ENCODE peak calls at places on chromosomes 4 and X, in five cellular contexts. M is lower lobe of right lung; J is Peyer's patch; K is CD8-positive, alpha-beta T cell; T is A549. C is an unnamed sample. For H3K4me1 and H3K9me3, the result is how much of the 10 kb centered on the place peaks cover.

GRCh38 chr4:30776921-30777415 is 56.8 kb downstream of the PCDH7 start:
- DNase-seq in K (no peak), J (no peak), M (no peak), T (no peak), C (no peak)

GRCh38 chrX:63686878-63687714 is 97.9 kb downstream of the ARHGEF9 start:
- DNase-seq in M (no peak), K (no peak), J (no peak), T (peak), C (no peak)

GRCh38 chrX:46376246-46376885 is 168.9 kb downstream of the ZNF674 start:
- DNase-seq in T (peak), M (no peak), J (no peak), K (no peak), C (no peak)

GRCh38 chr4:69093681-69094080 is 2.6 kb upstream of the UGT2B7 start:
- DNase-seq in J (no peak), M (no peak), K (no peak), T (no peak), C (no peak)

GRCh38 chr4:28772066-28772465 is 1911.4 kb downstream of the STIM2 start:
- DNase-seq in K (no peak), J (no peak), M (no peak), T (no peak), C (no peak)

GRCh38 chr4:84647307-84647884 is 64.5 kb downstream of the CDS1 start:
- DNase-seq in M (no peak), T (no peak), J (no peak), K (no peak), C (no peak)

GRCh38 chr4:26719954-26720552 is 136.2 kb downstream of the TBC1D19 start:
- DNase-seq in J (no peak), K (no peak), T (peak), M (no peak), C (no peak)

GRCh38 chr4:66433706-66434105 is 763.4 kb upstream of the EPHA5 start:
- DNase-seq in J (no peak), K (no peak), M (no peak), T (no peak), C (no peak)

GRCh38 chrX:114344756-114345155 is 239.1 kb upstream of the HTR2C start:
- DNase-seq in M (no peak), K (no peak), J (no peak), T (peak), C (no peak)

GRCh38 chr4:76787898-76788297 is 110.0 kb downstream of the SOWAHB start:
- DNase-seq in M (no peak), K (no peak), J (no peak), T (no peak), C (no peak)

GRCh38 chrX:152901816-152902501 is 4.1 kb downstream of the ZNF185 start:
- DNase-seq in K (no peak), J (no peak), T (no peak), M (no peak), C (no peak)

GRCh38 chr4:98603683-98604573 is 54.5 kb downstream of the TSPAN5 start:
- DNase-seq in T (no peak), M (no peak), J (no peak), K (no peak), C (no peak)

GRCh38 chr4:110663738-110664444 is 41.0 kb upstream of the PITX2 start:
- DNase-seq in M (no peak), J (no peak), K (no peak), T (peak), C (no peak)

GRCh38 chrX:20743054-20743453 is 476.3 kb upstream of the RPS6KA3 start:
- DNase-seq in J (no peak), K (no peak), M (no peak), T (no peak), C (no peak)

GRCh38 chr4:16794816-16795445 is 103.5 kb downstream of the LDB2 start:
- DNase-seq in M (no peak), K (peak), T (peak), J (no peak), C (peak)
- H3K27ac ChIP-seq in M (no peak), K (no peak), T (no peak), J (no peak), C (peak)

GRCh38 chr4:148056879-148057278 is 325.0 kb downstream of the ARHGAP10 start:
- DNase-seq in K (peak), M (peak), T (peak), J (peak), C (peak)
- H3K4me1 ChIP-seq in K (half or more), M (under half), T (under half), J (under half), C (half or more)

GRCh38 chr4:175339100-175339707 is 421.0 kb downstream of the ADAM29 start:
- DNase-seq in J (no peak), M (no peak), K (no peak), T (no peak), C (no peak)
- H3K9me3 ChIP-seq in J (under half), M (under half), K (under half), T (under half), C (under half)

DNA sequence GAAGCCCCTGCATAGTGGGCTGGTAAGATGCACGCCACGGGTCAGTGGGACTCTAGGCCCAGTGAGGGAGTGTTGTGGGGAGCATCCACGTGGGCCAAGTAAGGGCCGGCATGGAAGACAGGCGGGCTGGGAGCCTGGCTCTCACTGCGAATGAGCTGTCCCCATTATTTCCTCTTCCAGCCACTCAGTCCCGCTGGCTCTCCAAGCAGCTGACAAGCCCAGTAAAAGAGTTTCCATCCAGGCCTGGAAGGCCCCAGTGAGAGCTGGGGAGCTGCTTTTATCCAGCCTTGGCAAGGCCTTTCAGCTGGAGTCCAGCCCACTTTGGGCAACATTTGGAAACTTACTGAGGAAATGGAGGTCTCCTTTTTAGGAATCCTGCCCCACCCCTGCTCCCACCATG is 24.9 kb downstream of the APLN start:
- DNase-seq in J (no peak), T (no peak), M (no peak), K (no peak), C (no peak)
- H3K27ac ChIP-seq in J (no peak), T (no peak), M (no peak), K (no peak), C (peak)

GRCh38 chr4:153579410-153579809 is 104.7 kb upstream of the TLR2 start:
- DNase-seq in T (no peak), K (no peak), M (no peak), J (no peak), C (no peak)

GRCh38 chr4:153585021-153585420 is 99.1 kb upstream of the TLR2 start:
- DNase-seq in J (no peak), K (no peak), T (no peak), M (no peak), C (no peak)

GRCh38 chr4:153577053-153577452 is 107.0 kb upstream of the TLR2 start:
- DNase-seq in J (no peak), K (no peak), T (no peak), M (no peak), C (no peak)

GRCh38 chr4:153579872-153580271 is 104.2 kb upstream of the TLR2 start:
- DNase-seq in T (no peak), M (no peak), J (no peak), K (no peak), C (no peak)

DNA sequence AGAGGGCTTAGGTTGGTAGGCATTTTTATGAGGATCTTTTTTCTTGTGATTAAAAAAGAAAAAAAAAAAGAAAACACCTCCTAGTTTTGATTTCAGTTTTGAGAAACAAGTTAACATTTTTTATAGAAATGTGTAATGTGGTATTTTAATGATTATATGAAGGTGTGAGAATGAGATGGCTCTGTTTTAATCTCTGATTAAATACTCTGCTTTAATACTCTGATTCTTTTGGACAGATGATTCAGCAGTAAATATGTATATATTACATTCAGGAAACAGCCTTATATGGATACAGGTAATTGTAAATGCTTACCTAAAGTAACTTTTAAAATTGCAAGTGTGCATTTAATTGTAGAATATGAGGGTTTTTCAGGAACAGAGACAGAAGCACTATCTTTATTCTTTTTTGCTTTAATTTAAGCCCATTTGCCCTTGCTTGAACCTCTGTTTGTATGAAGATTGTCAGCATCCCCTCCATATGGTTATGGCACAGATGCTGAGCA is 101.1 kb upstream of the TLR2 start:
- DNase-seq in M (no peak), T (no peak), K (no peak), J (no peak), C (no peak)
- H3K4me1 ChIP-seq in M (under half), T (under half), K (under half), J (under half), C (under half)

DNA sequence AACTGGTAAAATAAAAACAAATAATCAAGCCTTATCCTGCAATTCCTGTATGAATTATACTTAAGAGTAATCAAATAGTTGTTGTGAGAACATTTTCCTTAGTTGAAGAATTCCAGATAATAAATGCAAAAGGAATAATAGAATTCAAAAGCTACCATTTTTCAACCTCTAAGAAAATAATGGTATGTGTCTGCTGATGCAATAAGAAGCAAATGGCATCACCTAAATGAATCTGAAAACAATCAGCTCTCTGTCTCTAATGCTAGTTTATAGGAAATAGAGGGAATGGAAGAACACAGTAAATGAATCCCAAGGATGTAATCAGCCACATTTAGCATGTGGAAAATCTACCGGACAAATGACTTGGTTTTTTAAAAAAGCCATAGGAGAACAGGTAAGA is 115.1 kb downstream of the DCHS2 start:
- DNase-seq in T (no peak), J (no peak), K (no peak), M (no peak), C (no peak)
- H3K9me3 ChIP-seq in T (under half), J (under half), K (under half), M (under half), C (under half)

GRCh38 chrX:39672405-39672804 is 425.4 kb downstream of the BCOR start:
- DNase-seq in K (no peak), T (no peak), M (no peak), J (no peak), C (no peak)

GRCh38 chrX:39676434-39676833 is 421.3 kb downstream of the BCOR start:
- DNase-seq in J (no peak), M (no peak), K (no peak), T (no peak), C (no peak)

GRCh38 chrX:39675619-39676018 is 422.1 kb downstream of the BCOR start:
- DNase-seq in M (no peak), J (no peak), K (no peak), T (no peak), C (peak)

GRCh38 chrX:39677585-39677984 is 420.2 kb downstream of the BCOR start:
- DNase-seq in J (no peak), T (no peak), M (no peak), K (no peak), C (no peak)

GRCh38 chrX:39674771-39675553 is 422.8 kb downstream of the BCOR start:
- DNase-seq in J (no peak), K (no peak), M (no peak), T (no peak), C (no peak)
- H3K27ac ChIP-seq in J (no peak), K (no peak), M (no peak), T (no peak), C (no peak)

DNA sequence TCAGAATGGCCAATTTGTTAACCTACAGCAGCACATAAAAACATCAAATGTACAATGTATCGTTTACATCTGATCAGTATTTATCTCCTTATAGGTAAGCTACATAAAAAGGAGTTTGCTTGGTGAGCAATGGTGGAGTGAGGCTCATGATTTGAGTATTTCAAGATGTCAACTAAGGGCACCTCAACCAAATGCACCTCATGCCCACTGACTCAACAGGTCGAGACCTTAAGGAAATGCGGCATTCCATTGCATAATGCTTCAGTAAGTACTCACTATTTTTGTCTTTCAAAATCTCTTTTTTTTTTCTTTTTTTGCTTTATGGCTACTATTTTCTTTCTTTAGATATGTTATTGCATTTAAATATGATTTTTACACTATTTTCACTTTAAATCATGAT is 181.0 kb upstream of the TLL1 start:
- DNase-seq in K (no peak), J (no peak), T (no peak), M (no peak), C (no peak)
- H3K4me1 ChIP-seq in K (under half), J (under half), T (under half), M (under half), C (under half)

GRCh38 chrX:47448165-47448806 is 34.7 kb downstream of the ZNF41 start:
- DNase-seq in T (no peak), J (no peak), K (no peak), M (no peak), C (no peak)
- H3K9me3 ChIP-seq in T (half or more), J (under half), K (under half), M (under half), C (under half)

GRCh38 chrX:107734646-107735045 is 40.9 kb downstream of the TSC22D3 start:
- DNase-seq in T (no peak), M (no peak), K (no peak), J (no peak), C (no peak)
- H3K27ac ChIP-seq in T (no peak), M (no peak), K (no peak), J (no peak), C (no peak)

C was measured in heart right ventricle.